ENCODE peak calls at places on chromosomes 3 and 15, in ten cellular contexts. One of them, this sample, is unnamed. For H3K4me1, the result is how much of the 10 kb centered on the place peaks cover.

GRCh38 chr3:138367912-138368311 is 19.5 kb downstream of the MRAS start:
- DNase-seq in HepG2: no peak
- DNase-seq in K562: peak
- DNase-seq in neuronal stem cell: no peak
- DNase-seq in heart right ventricle: peak
- DNase-seq in Peyer's patch: no peak
- DNase-seq in IMR-90: peak
- DNase-seq in heart left ventricle: peak
- DNase-seq in suprapubic skin: peak
- DNase-seq in colonic mucosa: no peak
- DNase-seq in this sample: peak

GRCh38 chr3:134904796-134905646 is 110.0 kb downstream of the EPHB1 start:
- DNase-seq in Peyer's patch: no peak
- DNase-seq in IMR-90: no peak
- DNase-seq in heart left ventricle: no peak
- DNase-seq in K562: no peak
- DNase-seq in colonic mucosa: no peak
- DNase-seq in suprapubic skin: peak
- DNase-seq in HepG2: no peak
- DNase-seq in heart right ventricle: no peak
- DNase-seq in neuronal stem cell: no peak
- DNase-seq in this sample: no peak

GRCh38 chr3:87161486-87161885 is 65.6 kb upstream of the CHMP2B start:
- DNase-seq in HepG2: no peak
- DNase-seq in neuronal stem cell: peak
- DNase-seq in K562: no peak
- DNase-seq in heart left ventricle: no peak
- DNase-seq in colonic mucosa: no peak
- DNase-seq in suprapubic skin: no peak
- DNase-seq in Peyer's patch: no peak
- DNase-seq in heart right ventricle: no peak
- DNase-seq in IMR-90: no peak
- DNase-seq in this sample: no peak

GRCh38 chr15:33135355-33135781 is 59.1 kb downstream of the FMN1 start:
- DNase-seq in K562: no peak
- DNase-seq in IMR-90: no peak
- DNase-seq in heart right ventricle: no peak
- DNase-seq in neuronal stem cell: no peak
- DNase-seq in heart left ventricle: no peak
- DNase-seq in Peyer's patch: no peak
- DNase-seq in colonic mucosa: no peak
- DNase-seq in suprapubic skin: peak
- DNase-seq in HepG2: no peak
- DNase-seq in this sample: no peak

GRCh38 chr15:39195988-39196486 is 384.8 kb upstream of the THBS1 start:
- DNase-seq in heart right ventricle: no peak
- DNase-seq in Peyer's patch: no peak
- DNase-seq in heart left ventricle: no peak
- DNase-seq in HepG2: no peak
- DNase-seq in IMR-90: peak
- DNase-seq in neuronal stem cell: no peak
- DNase-seq in colonic mucosa: no peak
- DNase-seq in suprapubic skin: no peak
- DNase-seq in K562: no peak
- DNase-seq in this sample: no peak

GRCh38 chr3:22371592-22372291 is 620.7 kb upstream of the ZNF385D start:
- DNase-seq in heart right ventricle: no peak
- DNase-seq in suprapubic skin: peak
- DNase-seq in heart left ventricle: peak
- DNase-seq in neuronal stem cell: peak
- DNase-seq in IMR-90: no peak
- DNase-seq in colonic mucosa: no peak
- DNase-seq in HepG2: no peak
- DNase-seq in Peyer's patch: no peak
- DNase-seq in K562: no peak
- DNase-seq in this sample: peak

GRCh38 chr3:58234516-58234931 is 3.1 kb upstream of the ABHD6 start:
- DNase-seq in IMR-90: peak
- DNase-seq in K562: no peak
- DNase-seq in heart left ventricle: no peak
- DNase-seq in HepG2: peak
- DNase-seq in colonic mucosa: no peak
- DNase-seq in heart right ventricle: no peak
- DNase-seq in Peyer's patch: no peak
- DNase-seq in neuronal stem cell: no peak
- DNase-seq in suprapubic skin: no peak
- DNase-seq in this sample: no peak

GRCh38 chr3:163935411-163935810 is 1142.9 kb downstream of the SI start:
- DNase-seq in Peyer's patch: no peak
- DNase-seq in heart right ventricle: no peak
- DNase-seq in heart left ventricle: no peak
- DNase-seq in suprapubic skin: no peak
- DNase-seq in IMR-90: no peak
- DNase-seq in neuronal stem cell: no peak
- DNase-seq in colonic mucosa: no peak
- DNase-seq in HepG2: no peak
- DNase-seq in K562: no peak
- DNase-seq in this sample: no peak

GRCh38 chr3:14301558-14301957 is 100.8 kb upstream of the SLC6A6 start:
- DNase-seq in HepG2: peak
- DNase-seq in heart right ventricle: no peak
- DNase-seq in Peyer's patch: no peak
- DNase-seq in suprapubic skin: no peak
- DNase-seq in colonic mucosa: no peak
- DNase-seq in heart left ventricle: no peak
- DNase-seq in neuronal stem cell: no peak
- DNase-seq in K562: no peak
- DNase-seq in IMR-90: peak
- DNase-seq in this sample: no peak

GRCh38 chr15:35281515-35281914 is 196.4 kb upstream of the NANOGP8 start:
- DNase-seq in heart right ventricle: no peak
- DNase-seq in K562: no peak
- DNase-seq in colonic mucosa: no peak
- DNase-seq in HepG2: no peak
- DNase-seq in IMR-90: peak
- DNase-seq in heart left ventricle: no peak
- DNase-seq in suprapubic skin: no peak
- DNase-seq in neuronal stem cell: no peak
- DNase-seq in Peyer's patch: no peak
- DNase-seq in this sample: no peak

GRCh38 chr3:31227152-31227581 is 305.6 kb upstream of the STT3B start:
- DNase-seq in Peyer's patch: no peak
- DNase-seq in HepG2: no peak
- DNase-seq in colonic mucosa: no peak
- DNase-seq in suprapubic skin: no peak
- DNase-seq in neuronal stem cell: no peak
- DNase-seq in IMR-90: no peak
- DNase-seq in heart right ventricle: no peak
- DNase-seq in K562: no peak
- DNase-seq in heart left ventricle: no peak
- DNase-seq in this sample: no peak

GRCh38 chr3:190116551-190117067 is 4.1 kb downstream of the P3H2 start:
- DNase-seq in neuronal stem cell: no peak
- DNase-seq in heart right ventricle: no peak
- DNase-seq in Peyer's patch: no peak
- DNase-seq in heart left ventricle: no peak
- DNase-seq in colonic mucosa: no peak
- DNase-seq in suprapubic skin: no peak
- DNase-seq in K562: no peak
- DNase-seq in HepG2: no peak
- DNase-seq in IMR-90: peak
- DNase-seq in this sample: no peak

DNA sequence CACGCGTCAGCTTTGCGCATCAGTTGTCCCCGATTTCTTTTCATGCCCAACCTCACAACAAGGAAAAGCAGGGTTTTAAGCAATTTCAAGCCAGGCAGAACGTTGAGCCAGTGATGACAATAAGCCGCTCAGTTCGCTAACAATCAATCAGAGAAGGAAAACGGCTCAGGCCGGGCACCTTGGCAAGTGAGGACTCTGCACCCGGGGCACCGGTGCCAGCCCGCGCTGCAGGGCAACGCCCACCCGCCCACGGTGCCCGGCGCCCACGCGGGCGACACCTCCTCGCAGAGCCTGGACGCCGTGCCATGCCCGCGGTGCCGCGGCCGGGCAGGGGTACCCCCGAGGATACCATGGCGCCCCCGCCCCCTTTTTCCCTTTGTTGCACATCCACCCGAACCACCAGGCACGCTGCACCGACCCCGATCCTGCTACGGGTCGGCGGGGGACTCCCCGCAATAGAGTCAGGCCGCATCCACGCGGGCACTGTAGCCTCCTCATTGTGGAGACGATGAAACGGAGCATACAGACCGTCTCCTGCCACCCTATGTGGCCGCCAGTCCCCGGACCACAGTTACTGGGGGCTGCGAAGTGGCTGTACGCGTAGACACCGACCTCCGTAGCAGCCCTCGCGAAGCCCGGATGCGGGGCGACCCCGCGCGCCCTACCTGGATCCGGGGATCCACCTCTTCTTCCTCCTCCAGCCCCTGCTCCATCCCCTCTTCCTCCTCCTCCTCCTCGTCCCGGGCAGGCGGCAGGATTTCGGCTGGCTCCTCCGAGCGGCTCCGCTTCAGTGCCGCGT is 581 bp downstream of the SH3BP5 start:
- DNase-seq in suprapubic skin: no peak
- DNase-seq in colonic mucosa: no peak
- DNase-seq in Peyer's patch: peak
- DNase-seq in heart left ventricle: peak
- DNase-seq in HepG2: no peak
- DNase-seq in K562: no peak
- DNase-seq in IMR-90: peak
- DNase-seq in heart right ventricle: no peak
- DNase-seq in neuronal stem cell: no peak
- DNase-seq in this sample: peak
- H3K4me1 ChIP-seq in suprapubic skin: half or more
- H3K4me1 ChIP-seq in colonic mucosa: under half
- H3K4me1 ChIP-seq in Peyer's patch: under half
- H3K4me1 ChIP-seq in heart left ventricle: under half
- H3K4me1 ChIP-seq in HepG2: under half
- H3K4me1 ChIP-seq in K562: under half
- H3K4me1 ChIP-seq in IMR-90: under half
- H3K4me1 ChIP-seq in heart right ventricle: half or more
- H3K4me1 ChIP-seq in neuronal stem cell: under half
- H3K4me1 ChIP-seq in this sample: under half

GRCh38 chr15:99711685-99712084 is 21.6 kb downstream of the LYSMD4 start:
- DNase-seq in IMR-90: no peak
- DNase-seq in colonic mucosa: no peak
- DNase-seq in neuronal stem cell: no peak
- DNase-seq in heart left ventricle: no peak
- DNase-seq in HepG2: no peak
- DNase-seq in heart right ventricle: peak
- DNase-seq in Peyer's patch: no peak
- DNase-seq in K562: no peak
- DNase-seq in suprapubic skin: no peak
- DNase-seq in this sample: no peak
- H3K4me1 ChIP-seq in IMR-90: under half
- H3K4me1 ChIP-seq in colonic mucosa: under half
- H3K4me1 ChIP-seq in neuronal stem cell: under half
- H3K4me1 ChIP-seq in heart left ventricle: half or more
- H3K4me1 ChIP-seq in HepG2: under half
- H3K4me1 ChIP-seq in heart right ventricle: half or more
- H3K4me1 ChIP-seq in Peyer's patch: under half
- H3K4me1 ChIP-seq in K562: under half
- H3K4me1 ChIP-seq in suprapubic skin: under half
- H3K4me1 ChIP-seq in this sample: under half

DNA sequence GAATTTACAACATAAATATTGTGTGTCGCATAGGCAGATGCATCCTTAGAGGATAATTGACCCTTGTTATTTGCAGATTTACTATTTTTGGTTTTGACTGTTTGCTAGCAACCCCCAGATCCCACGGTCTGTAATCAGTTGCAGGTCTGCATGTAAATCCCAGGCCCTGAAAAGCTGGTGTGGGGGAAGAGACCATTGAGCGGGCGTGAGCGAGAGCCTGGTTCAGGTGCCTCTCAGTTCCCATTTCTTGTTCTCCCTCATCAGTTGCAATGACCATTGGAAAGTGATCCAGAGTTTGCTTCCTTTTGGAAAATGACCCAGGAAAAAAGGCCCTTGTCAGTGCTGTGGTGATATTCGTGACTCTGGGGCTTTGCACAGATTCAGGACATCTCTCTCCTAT is 238.9 kb downstream of the UACA start:
- DNase-seq in HepG2: no peak
- DNase-seq in neuronal stem cell: no peak
- DNase-seq in heart right ventricle: no peak
- DNase-seq in Peyer's patch: no peak
- DNase-seq in K562: no peak
- DNase-seq in IMR-90: no peak
- DNase-seq in suprapubic skin: peak
- DNase-seq in heart left ventricle: no peak
- DNase-seq in colonic mucosa: no peak
- DNase-seq in this sample: no peak
- H3K4me1 ChIP-seq in HepG2: under half
- H3K4me1 ChIP-seq in neuronal stem cell: under half
- H3K4me1 ChIP-seq in heart right ventricle: under half
- H3K4me1 ChIP-seq in Peyer's patch: under half
- H3K4me1 ChIP-seq in K562: under half
- H3K4me1 ChIP-seq in IMR-90: under half
- H3K4me1 ChIP-seq in suprapubic skin: under half
- H3K4me1 ChIP-seq in heart left ventricle: under half
- H3K4me1 ChIP-seq in colonic mucosa: under half
- H3K4me1 ChIP-seq in this sample: under half

GRCh38 chr15:74904190-74904805 is 2.4 kb downstream of the FAM219B start:
- DNase-seq in HepG2: no peak
- DNase-seq in neuronal stem cell: no peak
- DNase-seq in heart right ventricle: no peak
- DNase-seq in K562: no peak
- DNase-seq in IMR-90: no peak
- DNase-seq in colonic mucosa: no peak
- DNase-seq in heart left ventricle: no peak
- DNase-seq in Peyer's patch: no peak
- DNase-seq in suprapubic skin: no peak
- DNase-seq in this sample: no peak

GRCh38 chr15:74906450-74907276 is at the start of gene FAM219B:
- DNase-seq in K562: peak
- DNase-seq in suprapubic skin: peak
- DNase-seq in Peyer's patch: peak
- DNase-seq in heart left ventricle: peak
- DNase-seq in HepG2: peak
- DNase-seq in IMR-90: peak
- DNase-seq in colonic mucosa: peak
- DNase-seq in heart right ventricle: peak
- DNase-seq in neuronal stem cell: peak
- DNase-seq in this sample: peak

GRCh38 chr15:74907277-74907870 is 723 bp upstream of the FAM219B start:
- DNase-seq in heart left ventricle: no peak
- DNase-seq in heart right ventricle: peak
- DNase-seq in neuronal stem cell: no peak
- DNase-seq in K562: no peak
- DNase-seq in IMR-90: no peak
- DNase-seq in HepG2: no peak
- DNase-seq in suprapubic skin: no peak
- DNase-seq in colonic mucosa: no peak
- DNase-seq in Peyer's patch: no peak
- DNase-seq in this sample: no peak

GRCh38 chr15:74908635-74909034 is 2.0 kb upstream of the FAM219B start:
- DNase-seq in neuronal stem cell: no peak
- DNase-seq in IMR-90: no peak
- DNase-seq in heart left ventricle: no peak
- DNase-seq in heart right ventricle: no peak
- DNase-seq in HepG2: no peak
- DNase-seq in colonic mucosa: no peak
- DNase-seq in suprapubic skin: no peak
- DNase-seq in Peyer's patch: no peak
- DNase-seq in K562: no peak
- DNase-seq in this sample: no peak

GRCh38 chr15:74906193-74906449 is 530 bp downstream of the FAM219B start:
- DNase-seq in neuronal stem cell: no peak
- DNase-seq in Peyer's patch: peak
- DNase-seq in IMR-90: no peak
- DNase-seq in suprapubic skin: no peak
- DNase-seq in colonic mucosa: peak
- DNase-seq in HepG2: no peak
- DNase-seq in heart right ventricle: no peak
- DNase-seq in heart left ventricle: no peak
- DNase-seq in K562: no peak
- DNase-seq in this sample: no peak
- H3K4me1 ChIP-seq in neuronal stem cell: under half
- H3K4me1 ChIP-seq in Peyer's patch: under half
- H3K4me1 ChIP-seq in IMR-90: under half
- H3K4me1 ChIP-seq in suprapubic skin: under half
- H3K4me1 ChIP-seq in colonic mucosa: under half
- H3K4me1 ChIP-seq in HepG2: under half
- H3K4me1 ChIP-seq in heart right ventricle: under half
- H3K4me1 ChIP-seq in heart left ventricle: under half
- H3K4me1 ChIP-seq in K562: under half
- H3K4me1 ChIP-seq in this sample: under half

This sample was measured in kidney.